ENCODE peak calls at places on chromosome 6, in seven cellular contexts. One of them, this sample, is unnamed.

GRCh38 chr6:147752686-147753418 is 244.4 kb downstream of the SAMD5 start:
- DNase-seq in stimulated activated CD4-positive, alpha-beta T cell treated with anti-CD3 and anti-CD28 coated beads, Interleukin-4, amount 100 ng/mL, for 1 hour: no peak
- DNase-seq in KBM-7: no peak
- DNase-seq in smooth muscle cell of the brain vasculature: no peak
- DNase-seq in kidney epithelial cell: no peak
- DNase-seq in ecto neural progenitor cell: no peak
- DNase-seq in hypothalamus: no peak
- DNase-seq in this sample: no peak

GRCh38 chr6:151387581-151387980 is 3.8 kb downstream of the ZBTB2 start:
- DNase-seq in stimulated activated CD4-positive, alpha-beta T cell treated with anti-CD3 and anti-CD28 coated beads, Interleukin-4, amount 100 ng/mL, for 1 hour: no peak
- DNase-seq in KBM-7: no peak
- DNase-seq in smooth muscle cell of the brain vasculature: no peak
- DNase-seq in kidney epithelial cell: no peak
- DNase-seq in ecto neural progenitor cell: no peak
- DNase-seq in hypothalamus: no peak
- DNase-seq in this sample: no peak

GRCh38 chr6:41278699-41279405 is 7.6 kb downstream of the TREM1 start:
- DNase-seq in stimulated activated CD4-positive, alpha-beta T cell treated with anti-CD3 and anti-CD28 coated beads, Interleukin-4, amount 100 ng/mL, for 1 hour: peak
- DNase-seq in KBM-7: peak
- DNase-seq in smooth muscle cell of the brain vasculature: peak
- DNase-seq in kidney epithelial cell: no peak
- DNase-seq in ecto neural progenitor cell: peak
- DNase-seq in hypothalamus: no peak
- DNase-seq in this sample: peak

GRCh38 chr6:22082278-22082677 is 214.6 kb downstream of the PRL start:
- DNase-seq in stimulated activated CD4-positive, alpha-beta T cell treated with anti-CD3 and anti-CD28 coated beads, Interleukin-4, amount 100 ng/mL, for 1 hour: no peak
- DNase-seq in KBM-7: no peak
- DNase-seq in smooth muscle cell of the brain vasculature: no peak
- DNase-seq in kidney epithelial cell: no peak
- DNase-seq in ecto neural progenitor cell: no peak
- DNase-seq in hypothalamus: no peak
- DNase-seq in this sample: no peak

GRCh38 chr6:112252571-112253504 is 1.5 kb downstream of the LAMA4 start:
- DNase-seq in stimulated activated CD4-positive, alpha-beta T cell treated with anti-CD3 and anti-CD28 coated beads, Interleukin-4, amount 100 ng/mL, for 1 hour: no peak
- DNase-seq in KBM-7: no peak
- DNase-seq in smooth muscle cell of the brain vasculature: no peak
- DNase-seq in kidney epithelial cell: no peak
- DNase-seq in ecto neural progenitor cell: no peak
- DNase-seq in hypothalamus: no peak
- DNase-seq in this sample: no peak

GRCh38 chr6:108417027-108417426 is 122.2 kb downstream of the AFG1L start:
- DNase-seq in stimulated activated CD4-positive, alpha-beta T cell treated with anti-CD3 and anti-CD28 coated beads, Interleukin-4, amount 100 ng/mL, for 1 hour: no peak
- DNase-seq in KBM-7: no peak
- DNase-seq in smooth muscle cell of the brain vasculature: no peak
- DNase-seq in kidney epithelial cell: peak
- DNase-seq in ecto neural progenitor cell: no peak
- DNase-seq in hypothalamus: no peak
- DNase-seq in this sample: no peak

GRCh38 chr6:142833054-142833453 is 111.9 kb downstream of the HIVEP2 start:
- DNase-seq in stimulated activated CD4-positive, alpha-beta T cell treated with anti-CD3 and anti-CD28 coated beads, Interleukin-4, amount 100 ng/mL, for 1 hour: no peak
- DNase-seq in KBM-7: no peak
- DNase-seq in smooth muscle cell of the brain vasculature: no peak
- DNase-seq in kidney epithelial cell: peak
- DNase-seq in ecto neural progenitor cell: no peak
- DNase-seq in hypothalamus: no peak
- DNase-seq in this sample: no peak

GRCh38 chr6:7164536-7165001 is 56.8 kb downstream of the RREB1 start:
- DNase-seq in stimulated activated CD4-positive, alpha-beta T cell treated with anti-CD3 and anti-CD28 coated beads, Interleukin-4, amount 100 ng/mL, for 1 hour: no peak
- DNase-seq in KBM-7: no peak
- DNase-seq in smooth muscle cell of the brain vasculature: no peak
- DNase-seq in kidney epithelial cell: no peak
- DNase-seq in ecto neural progenitor cell: no peak
- DNase-seq in hypothalamus: no peak
- DNase-seq in this sample: no peak

GRCh38 chr6:108557494-108558371 is 3.0 kb upstream of the FOXO3 start:
- DNase-seq in stimulated activated CD4-positive, alpha-beta T cell treated with anti-CD3 and anti-CD28 coated beads, Interleukin-4, amount 100 ng/mL, for 1 hour: peak
- DNase-seq in KBM-7: peak
- DNase-seq in smooth muscle cell of the brain vasculature: no peak
- DNase-seq in kidney epithelial cell: no peak
- DNase-seq in ecto neural progenitor cell: peak
- DNase-seq in hypothalamus: peak
- DNase-seq in this sample: peak

GRCh38 chr6:24985313-24985712 is 49.6 kb upstream of the RIPOR2 start:
- DNase-seq in stimulated activated CD4-positive, alpha-beta T cell treated with anti-CD3 and anti-CD28 coated beads, Interleukin-4, amount 100 ng/mL, for 1 hour: no peak
- DNase-seq in KBM-7: peak
- DNase-seq in smooth muscle cell of the brain vasculature: no peak
- DNase-seq in kidney epithelial cell: no peak
- DNase-seq in ecto neural progenitor cell: no peak
- DNase-seq in hypothalamus: no peak
- DNase-seq in this sample: no peak

GRCh38 chr6:19538086-19538485 is 299.1 kb upstream of the ID4 start:
- DNase-seq in stimulated activated CD4-positive, alpha-beta T cell treated with anti-CD3 and anti-CD28 coated beads, Interleukin-4, amount 100 ng/mL, for 1 hour: no peak
- DNase-seq in KBM-7: no peak
- DNase-seq in smooth muscle cell of the brain vasculature: no peak
- DNase-seq in kidney epithelial cell: no peak
- DNase-seq in ecto neural progenitor cell: no peak
- DNase-seq in hypothalamus: no peak
- DNase-seq in this sample: no peak

GRCh38 chr6:27617046-27617687 is 144.3 kb upstream of the ZNF184 start:
- DNase-seq in stimulated activated CD4-positive, alpha-beta T cell treated with anti-CD3 and anti-CD28 coated beads, Interleukin-4, amount 100 ng/mL, for 1 hour: no peak
- DNase-seq in KBM-7: no peak
- DNase-seq in smooth muscle cell of the brain vasculature: no peak
- DNase-seq in kidney epithelial cell: no peak
- DNase-seq in ecto neural progenitor cell: no peak
- DNase-seq in hypothalamus: no peak
- DNase-seq in this sample: no peak